ENCODE peak calls at places on chromosomes 16 and 17, in seven cellular contexts. One of them, this sample, is unnamed.

GRCh38 chr17:62187681-62188080 is 122.6 kb upstream of the MED13 start:
- DNase-seq in central memory CD8-positive, alpha-beta T cell: no peak
- DNase-seq in body of pancreas: peak
- DNase-seq in activated CD8-positive, alpha-beta memory T cell treated with anti-CD3 and anti-CD28 coated beads for 1 hour: no peak
- DNase-seq in activated T-cell treated with anti-CD3 and anti-CD28 coated beads, Interleukin-2, amount 50 U/mL, for 72 hours: no peak
- DNase-seq in NCI-H460: no peak
- DNase-seq in CD8-positive, alpha-beta T cell: no peak
- DNase-seq in this sample: no peak

GRCh38 chr17:45666046-45666600 is 118.0 kb upstream of the CRHR1 start:
- DNase-seq in NCI-H460: no peak
- DNase-seq in CD8-positive, alpha-beta T cell: no peak
- DNase-seq in central memory CD8-positive, alpha-beta T cell: no peak
- DNase-seq in activated T-cell treated with anti-CD3 and anti-CD28 coated beads, Interleukin-2, amount 50 U/mL, for 72 hours: no peak
- DNase-seq in body of pancreas: no peak
- DNase-seq in activated CD8-positive, alpha-beta memory T cell treated with anti-CD3 and anti-CD28 coated beads for 1 hour: no peak
- DNase-seq in this sample: no peak

GRCh38 chr17:14299261-14300093 is 1.4 kb upstream of the HS3ST3B1 start:
- DNase-seq in NCI-H460: no peak
- DNase-seq in CD8-positive, alpha-beta T cell: no peak
- DNase-seq in central memory CD8-positive, alpha-beta T cell: no peak
- DNase-seq in activated T-cell treated with anti-CD3 and anti-CD28 coated beads, Interleukin-2, amount 50 U/mL, for 72 hours: peak
- DNase-seq in body of pancreas: peak
- DNase-seq in activated CD8-positive, alpha-beta memory T cell treated with anti-CD3 and anti-CD28 coated beads for 1 hour: peak
- DNase-seq in this sample: no peak

GRCh38 chr17:81917565-81918332 is at the start of gene SIRT7:
- DNase-seq in body of pancreas: peak
- DNase-seq in activated CD8-positive, alpha-beta memory T cell treated with anti-CD3 and anti-CD28 coated beads for 1 hour: peak
- DNase-seq in activated T-cell treated with anti-CD3 and anti-CD28 coated beads, Interleukin-2, amount 50 U/mL, for 72 hours: peak
- DNase-seq in central memory CD8-positive, alpha-beta T cell: peak
- DNase-seq in CD8-positive, alpha-beta T cell: peak
- DNase-seq in NCI-H460: peak
- DNase-seq in this sample: peak

GRCh38 chr17:76132574-76133338 is 8.3 kb downstream of the FOXJ1 start:
- DNase-seq in central memory CD8-positive, alpha-beta T cell: no peak
- DNase-seq in NCI-H460: no peak
- DNase-seq in activated CD8-positive, alpha-beta memory T cell treated with anti-CD3 and anti-CD28 coated beads for 1 hour: no peak
- DNase-seq in activated T-cell treated with anti-CD3 and anti-CD28 coated beads, Interleukin-2, amount 50 U/mL, for 72 hours: no peak
- DNase-seq in body of pancreas: peak
- DNase-seq in CD8-positive, alpha-beta T cell: no peak
- DNase-seq in this sample: no peak

GRCh38 chr17:21375757-21376584 is at the start of gene KCNJ12:
- DNase-seq in CD8-positive, alpha-beta T cell: no peak
- DNase-seq in activated CD8-positive, alpha-beta memory T cell treated with anti-CD3 and anti-CD28 coated beads for 1 hour: no peak
- DNase-seq in activated T-cell treated with anti-CD3 and anti-CD28 coated beads, Interleukin-2, amount 50 U/mL, for 72 hours: no peak
- DNase-seq in central memory CD8-positive, alpha-beta T cell: no peak
- DNase-seq in NCI-H460: no peak
- DNase-seq in body of pancreas: no peak
- DNase-seq in this sample: peak

GRCh38 chr17:1208966-1209365 is 29.2 kb upstream of the ABR start:
- DNase-seq in NCI-H460: no peak
- DNase-seq in CD8-positive, alpha-beta T cell: no peak
- DNase-seq in central memory CD8-positive, alpha-beta T cell: no peak
- DNase-seq in activated T-cell treated with anti-CD3 and anti-CD28 coated beads, Interleukin-2, amount 50 U/mL, for 72 hours: no peak
- DNase-seq in body of pancreas: no peak
- DNase-seq in activated CD8-positive, alpha-beta memory T cell treated with anti-CD3 and anti-CD28 coated beads for 1 hour: no peak
- DNase-seq in this sample: no peak

GRCh38 chr17:78375401-78376079 is 2.9 kb upstream of the PGS1 start:
- DNase-seq in central memory CD8-positive, alpha-beta T cell: no peak
- DNase-seq in activated CD8-positive, alpha-beta memory T cell treated with anti-CD3 and anti-CD28 coated beads for 1 hour: no peak
- DNase-seq in body of pancreas: peak
- DNase-seq in activated T-cell treated with anti-CD3 and anti-CD28 coated beads, Interleukin-2, amount 50 U/mL, for 72 hours: no peak
- DNase-seq in NCI-H460: peak
- DNase-seq in CD8-positive, alpha-beta T cell: no peak
- DNase-seq in this sample: no peak

GRCh38 chr17:10067446-10068143 is 130.8 kb downstream of the GAS7 start:
- DNase-seq in central memory CD8-positive, alpha-beta T cell: no peak
- DNase-seq in activated T-cell treated with anti-CD3 and anti-CD28 coated beads, Interleukin-2, amount 50 U/mL, for 72 hours: no peak
- DNase-seq in activated CD8-positive, alpha-beta memory T cell treated with anti-CD3 and anti-CD28 coated beads for 1 hour: no peak
- DNase-seq in CD8-positive, alpha-beta T cell: no peak
- DNase-seq in NCI-H460: no peak
- DNase-seq in body of pancreas: no peak
- DNase-seq in this sample: no peak

GRCh38 chr16:4369006-4369766 is 2.5 kb upstream of the VASN start:
- DNase-seq in activated CD8-positive, alpha-beta memory T cell treated with anti-CD3 and anti-CD28 coated beads for 1 hour: no peak
- DNase-seq in NCI-H460: no peak
- DNase-seq in central memory CD8-positive, alpha-beta T cell: no peak
- DNase-seq in body of pancreas: no peak
- DNase-seq in CD8-positive, alpha-beta T cell: no peak
- DNase-seq in activated T-cell treated with anti-CD3 and anti-CD28 coated beads, Interleukin-2, amount 50 U/mL, for 72 hours: no peak
- DNase-seq in this sample: no peak

GRCh38 chr17:14033166-14033565 is 36.1 kb upstream of the COX10 start:
- DNase-seq in NCI-H460: no peak
- DNase-seq in activated T-cell treated with anti-CD3 and anti-CD28 coated beads, Interleukin-2, amount 50 U/mL, for 72 hours: no peak
- DNase-seq in CD8-positive, alpha-beta T cell: no peak
- DNase-seq in body of pancreas: peak
- DNase-seq in activated CD8-positive, alpha-beta memory T cell treated with anti-CD3 and anti-CD28 coated beads for 1 hour: no peak
- DNase-seq in central memory CD8-positive, alpha-beta T cell: no peak
- DNase-seq in this sample: no peak

GRCh38 chr17:75059369-75060345 is 12.6 kb downstream of the KCTD2 start:
- DNase-seq in central memory CD8-positive, alpha-beta T cell: no peak
- DNase-seq in NCI-H460: no peak
- DNase-seq in activated CD8-positive, alpha-beta memory T cell treated with anti-CD3 and anti-CD28 coated beads for 1 hour: no peak
- DNase-seq in activated T-cell treated with anti-CD3 and anti-CD28 coated beads, Interleukin-2, amount 50 U/mL, for 72 hours: no peak
- DNase-seq in CD8-positive, alpha-beta T cell: no peak
- DNase-seq in body of pancreas: peak
- DNase-seq in this sample: peak

GRCh38 chr17:80982426-80982974 is 9.1 kb upstream of the CHMP6 start:
- DNase-seq in body of pancreas: no peak
- DNase-seq in CD8-positive, alpha-beta T cell: no peak
- DNase-seq in activated CD8-positive, alpha-beta memory T cell treated with anti-CD3 and anti-CD28 coated beads for 1 hour: no peak
- DNase-seq in NCI-H460: no peak
- DNase-seq in central memory CD8-positive, alpha-beta T cell: no peak
- DNase-seq in activated T-cell treated with anti-CD3 and anti-CD28 coated beads, Interleukin-2, amount 50 U/mL, for 72 hours: no peak
- DNase-seq in this sample: no peak

GRCh38 chr17:17080181-17080631 is 37.9 kb downstream of the MPRIP start:
- DNase-seq in activated T-cell treated with anti-CD3 and anti-CD28 coated beads, Interleukin-2, amount 50 U/mL, for 72 hours: no peak
- DNase-seq in body of pancreas: no peak
- DNase-seq in NCI-H460: no peak
- DNase-seq in central memory CD8-positive, alpha-beta T cell: no peak
- DNase-seq in activated CD8-positive, alpha-beta memory T cell treated with anti-CD3 and anti-CD28 coated beads for 1 hour: no peak
- DNase-seq in CD8-positive, alpha-beta T cell: no peak
- DNase-seq in this sample: no peak

GRCh38 chr17:79907855-79908254 is 68.6 kb upstream of the CBX4 start:
- DNase-seq in central memory CD8-positive, alpha-beta T cell: no peak
- DNase-seq in activated T-cell treated with anti-CD3 and anti-CD28 coated beads, Interleukin-2, amount 50 U/mL, for 72 hours: no peak
- DNase-seq in body of pancreas: no peak
- DNase-seq in NCI-H460: peak
- DNase-seq in CD8-positive, alpha-beta T cell: no peak
- DNase-seq in activated CD8-positive, alpha-beta memory T cell treated with anti-CD3 and anti-CD28 coated beads for 1 hour: no peak
- DNase-seq in this sample: peak

GRCh38 chr16:1713331-1713730 is 7.3 kb downstream of the MAPK8IP3 start:
- DNase-seq in activated CD8-positive, alpha-beta memory T cell treated with anti-CD3 and anti-CD28 coated beads for 1 hour: no peak
- DNase-seq in activated T-cell treated with anti-CD3 and anti-CD28 coated beads, Interleukin-2, amount 50 U/mL, for 72 hours: no peak
- DNase-seq in NCI-H460: no peak
- DNase-seq in CD8-positive, alpha-beta T cell: no peak
- DNase-seq in central memory CD8-positive, alpha-beta T cell: no peak
- DNase-seq in body of pancreas: no peak
- DNase-seq in this sample: no peak

GRCh38 chr17:69607162-69607834 is 192.8 kb downstream of the MAP2K6 start:
- DNase-seq in NCI-H460: peak
- DNase-seq in body of pancreas: peak
- DNase-seq in central memory CD8-positive, alpha-beta T cell: no peak
- DNase-seq in CD8-positive, alpha-beta T cell: no peak
- DNase-seq in activated CD8-positive, alpha-beta memory T cell treated with anti-CD3 and anti-CD28 coated beads for 1 hour: peak
- DNase-seq in activated T-cell treated with anti-CD3 and anti-CD28 coated beads, Interleukin-2, amount 50 U/mL, for 72 hours: peak
- DNase-seq in this sample: peak

GRCh38 chr17:74460996-74461395 is 5.4 kb upstream of the CD300A start:
- DNase-seq in central memory CD8-positive, alpha-beta T cell: no peak
- DNase-seq in activated T-cell treated with anti-CD3 and anti-CD28 coated beads, Interleukin-2, amount 50 U/mL, for 72 hours: no peak
- DNase-seq in activated CD8-positive, alpha-beta memory T cell treated with anti-CD3 and anti-CD28 coated beads for 1 hour: no peak
- DNase-seq in CD8-positive, alpha-beta T cell: no peak
- DNase-seq in body of pancreas: no peak
- DNase-seq in NCI-H460: no peak
- DNase-seq in this sample: no peak

GRCh38 chr16:84340305-84341040 is 27.9 kb upstream of the ATP2C2 start:
- DNase-seq in NCI-H460: no peak
- DNase-seq in central memory CD8-positive, alpha-beta T cell: no peak
- DNase-seq in activated CD8-positive, alpha-beta memory T cell treated with anti-CD3 and anti-CD28 coated beads for 1 hour: no peak
- DNase-seq in CD8-positive, alpha-beta T cell: no peak
- DNase-seq in body of pancreas: no peak
- DNase-seq in activated T-cell treated with anti-CD3 and anti-CD28 coated beads, Interleukin-2, amount 50 U/mL, for 72 hours: no peak
- DNase-seq in this sample: no peak